ENCODE peak calls at places on chromosomes 2 and 18, in ten cellular contexts. N is body of pancreas; H is NCI-H345; T is stimulated activated CD4-positive, alpha-beta T cell treated with anti-CD3 and anti-CD28 coated beads, Interleukin-15, amount 100 ng/mL, for 24 hours; X is left ventricle myocardium inferior; F is IMR-90; V is AG10803; K is Calu3; O is germinal center; Z is substantia nigra. E is an unnamed sample.
A peak's percentile ranks its signal among the peaks of the same experiment; 100 is the strongest.

GRCh38 chr2:11411768-11412448 is 54.1 kb downstream of the E2F6 start:
- DNase-seq in F (peak; percentile 63), X (no peak), Z (peak; percentile 54), O (no peak), K (peak; percentile 70), H (peak; percentile 39), T (no peak), V (peak; percentile 42), N (peak; percentile 59), E (peak; percentile 62)

GRCh38 chr18:68839701-68840100 is 41.8 kb downstream of the CCDC102B start:
- DNase-seq in O (no peak), Z (no peak), X (no peak), H (no peak), N (no peak), T (no peak), K (no peak), V (no peak), F (no peak), E (no peak)

GRCh38 chr2:197620113-197620512 is 55.3 kb downstream of the RFTN2 start:
- DNase-seq in H (no peak), K (no peak), T (no peak), O (no peak), F (no peak), Z (no peak), N (no peak), X (no peak), V (no peak), E (no peak)

GRCh38 chr18:76750886-76751537 is 71.3 kb upstream of the ZNF236 start:
- DNase-seq in V (no peak), H (no peak), O (no peak), X (no peak), Z (no peak), K (no peak), F (no peak), N (no peak), T (no peak), E (no peak)

GRCh38 chr2:236663671-236664101 is 94.1 kb downstream of the ACKR3 start:
- DNase-seq in F (peak; percentile 41), Z (no peak), X (peak; percentile 31), H (no peak), O (no peak), K (no peak), T (no peak), V (peak; percentile 94), N (no peak), E (no peak)

GRCh38 chr2:9332853-9333245 is 90.5 kb downstream of the ITGB1BP1 start:
- DNase-seq in T (no peak), N (no peak), F (no peak), X (no peak), K (no peak), O (no peak), H (no peak), Z (no peak), V (no peak), E (no peak)

GRCh38 chr2:24577481-24577880 is 86.4 kb downstream of the NCOA1 start:
- DNase-seq in X (no peak), Z (no peak), F (no peak), V (no peak), O (peak; percentile 31), N (no peak), T (no peak), H (no peak), K (no peak), E (no peak)

GRCh38 chr2:126911111-126911796 is 12.6 kb downstream of the TEX51 start:
- DNase-seq in H (no peak), X (no peak), T (no peak), K (no peak), F (no peak), V (no peak), O (no peak), N (no peak), Z (no peak), E (peak; percentile 28)

GRCh38 chr18:57953883-57954282 is 90.1 kb upstream of the NEDD4L start:
- DNase-seq in Z (no peak), X (no peak), F (no peak), V (no peak), H (no peak), K (no peak), N (no peak), T (no peak), O (no peak), E (no peak)

GRCh38 chr2:23356711-23357110 is 28.3 kb upstream of the KLHL29 start:
- DNase-seq in K (no peak), O (no peak), T (no peak), V (no peak), F (no peak), Z (no peak), X (no peak), N (no peak), H (no peak), E (no peak)

E was measured in adrenal gland.